ENCODE peak calls at places on chromosomes 11 and 22, in four cellular contexts. R is stomach, U is lower leg skin, L is SK-N-SH. N is an unnamed sample.

GRCh38 chr22:32991353-32992115 is 66.6 kb downstream of the SYN3 start:
- DNase-seq in L (peak), U (peak), R (no peak), N (peak)

GRCh38 chr22:50728523-50728931 is 9.5 kb upstream of the ACR start:
- DNase-seq in U (no peak), L (no peak), R (no peak), N (no peak)

GRCh38 chr11:19187101-19187500 is 14.7 kb downstream of the CSRP3 start:
- DNase-seq in U (no peak), L (no peak), R (no peak), N (peak)

GRCh38 chr22:26648761-26649363 is 8.5 kb upstream of the MIAT start:
- DNase-seq in L (peak), R (no peak), U (no peak), N (no peak)

GRCh38 chr11:27904358-27905055 is 203.4 kb downstream of the KIF18A start:
- DNase-seq in L (no peak), U (no peak), R (no peak), N (peak)

GRCh38 chr11:44648109-44648508 is 78.7 kb upstream of the TSPAN18 start:
- DNase-seq in L (no peak), U (no peak), R (no peak), N (no peak)

GRCh38 chr11:72116019-72116755 is 3.7 kb upstream of the ANAPC15 start:
- DNase-seq in R (no peak), U (no peak), L (no peak), N (no peak)

GRCh38 chr11:48242501-48242900 is 2.4 kb upstream of the OR4X2 start:
- DNase-seq in L (no peak), U (no peak), R (no peak), N (no peak)

GRCh38 chr22:45006873-45007246 is 2.9 kb downstream of the PHF21B start:
- DNase-seq in R (no peak), U (no peak), L (peak), N (no peak)

GRCh38 chr11:82750643-82751139 is 17.0 kb upstream of the FAM181B start:
- DNase-seq in R (no peak), L (peak), U (no peak), N (no peak)

GRCh38 chr22:36136988-36137387 is 23.6 kb downstream of the APOL3 start:
- DNase-seq in R (no peak), L (no peak), U (no peak), N (peak)

GRCh38 chr11:129965248-129965647 is 37.4 kb downstream of the PRDM10 start:
- DNase-seq in U (no peak), L (no peak), R (no peak), N (no peak)

GRCh38 chr11:8928981-8929615 is 3.6 kb downstream of the C11orf16 start:
- DNase-seq in R (no peak), U (no peak), L (no peak), N (no peak)

GRCh38 chr11:86931965-86932332 is 23.2 kb downstream of the FZD4 start:
- DNase-seq in R (no peak), U (no peak), L (no peak), N (peak)

GRCh38 chr11:119752946-119753345 is 23.9 kb upstream of the NECTIN1 start:
- DNase-seq in U (no peak), R (no peak), L (no peak), N (peak)

GRCh38 chr11:68942751-68943271 is 38.0 kb downstream of the MRGPRD start:
- DNase-seq in L (no peak), R (no peak), U (no peak), N (peak)

GRCh38 chr11:134920851-134921608 is 509.0 kb upstream of the B3GAT1 start:
- DNase-seq in R (no peak), U (no peak), L (no peak), N (no peak)

GRCh38 chr11:4697583-4697982 is at the start of gene OR51E2:
- DNase-seq in R (no peak), U (no peak), L (no peak), N (no peak)

GRCh38 chr11:132715041-132715440 is 817.3 kb downstream of the OPCML start:
- DNase-seq in U (no peak), L (no peak), R (no peak), N (no peak)
- H3K4me3 ChIP-seq in U (no peak), L (no peak), R (no peak), N (no peak)

GRCh38 chr11:17933710-17934109 is 79.1 kb downstream of the SERGEF start:
- DNase-seq in R (no peak), U (no peak), L (no peak), N (no peak)

GRCh38 chr11:17930544-17931144 is 82.2 kb downstream of the SERGEF start:
- DNase-seq in L (no peak), U (no peak), R (no peak), N (no peak)

GRCh38 chr11:17931595-17931994 is 81.3 kb downstream of the SERGEF start:
- DNase-seq in R (no peak), U (no peak), L (no peak), N (no peak)

GRCh38 chr11:17934194-17934593 is 78.7 kb downstream of the SERGEF start:
- DNase-seq in L (no peak), U (no peak), R (no peak), N (no peak)

DNA sequence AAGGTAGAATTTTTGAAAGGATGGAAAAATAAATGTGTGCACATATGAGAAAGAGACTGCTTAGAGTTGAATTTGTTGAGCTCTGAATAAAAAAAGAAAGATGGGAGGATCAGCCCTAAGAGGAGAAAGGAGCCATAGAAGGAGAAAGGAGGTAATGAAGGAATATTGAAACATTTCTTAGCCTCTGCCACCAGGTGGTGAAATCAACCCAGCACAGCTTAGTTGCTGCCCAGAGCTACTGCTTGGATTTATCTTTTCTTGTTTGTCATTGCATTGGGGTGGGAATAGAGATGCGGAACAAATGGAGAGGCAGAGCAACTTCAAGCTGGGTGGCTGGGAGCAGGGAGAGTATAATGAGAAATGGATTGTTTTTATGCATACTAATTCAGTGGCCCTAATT is 80.4 kb downstream of the SERGEF start:
- DNase-seq in R (no peak), L (no peak), U (no peak), N (no peak)
- TF ChIP-seq CTCF in R (no peak), L (peak), U (no peak), N (no peak)

DNA sequence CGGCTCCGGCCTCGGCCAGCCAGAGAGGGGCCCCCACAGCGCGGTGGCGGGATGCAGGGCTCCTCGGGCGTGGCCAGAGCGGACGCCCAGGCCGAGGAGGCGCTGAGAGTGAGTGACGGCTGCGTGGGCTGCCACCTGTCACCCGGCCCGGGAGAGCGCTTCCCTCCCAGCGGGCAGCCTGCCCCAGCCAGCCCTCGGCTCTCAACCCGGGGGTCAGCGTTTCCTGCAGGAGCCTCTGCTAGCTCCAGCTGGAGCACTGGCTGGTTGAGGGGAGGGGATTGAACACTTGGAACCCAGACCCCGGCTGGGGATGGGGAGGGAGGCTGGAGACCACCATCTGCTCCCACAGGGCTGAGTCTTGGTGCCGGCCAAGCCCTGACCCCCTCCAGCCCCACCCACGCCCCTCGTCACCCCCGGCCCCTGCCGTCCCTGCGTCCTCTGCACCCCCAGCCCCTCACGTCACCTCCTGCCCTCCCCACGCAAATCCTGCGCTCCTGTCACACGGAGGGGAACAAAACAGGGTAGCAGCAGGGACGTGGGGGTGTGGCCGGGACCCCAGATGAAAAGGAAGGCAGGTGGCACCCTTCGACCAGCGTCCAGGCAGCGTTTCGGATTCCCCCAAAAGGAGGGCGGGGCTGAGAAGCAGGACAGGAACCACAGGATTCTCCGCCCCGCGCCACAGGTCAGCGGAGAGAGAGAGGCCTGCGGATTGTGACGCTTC is 156.9 kb downstream of the BRD1 start:
- DNase-seq in L (peak), R (peak), U (no peak), N (no peak)
- H3K4me3 ChIP-seq in L (no peak), R (peak), U (no peak), N (no peak)

GRCh38 chr11:75400110-75400865 is 970 bp downstream of the RPS3 start:
- DNase-seq in R (no peak), U (no peak), L (no peak), N (peak)

GRCh38 chr11:75402002-75402773 is 2.9 kb downstream of the RPS3 start:
- DNase-seq in L (no peak), R (no peak), U (no peak), N (no peak)

GRCh38 chr11:75398906-75399305 is 412 bp upstream of the RPS3 start:
- DNase-seq in U (no peak), R (no peak), L (no peak), N (no peak)

GRCh38 chr11:75403037-75403436 is 3.7 kb downstream of the RPS3 start:
- DNase-seq in L (no peak), R (no peak), U (no peak), N (no peak)

DNA sequence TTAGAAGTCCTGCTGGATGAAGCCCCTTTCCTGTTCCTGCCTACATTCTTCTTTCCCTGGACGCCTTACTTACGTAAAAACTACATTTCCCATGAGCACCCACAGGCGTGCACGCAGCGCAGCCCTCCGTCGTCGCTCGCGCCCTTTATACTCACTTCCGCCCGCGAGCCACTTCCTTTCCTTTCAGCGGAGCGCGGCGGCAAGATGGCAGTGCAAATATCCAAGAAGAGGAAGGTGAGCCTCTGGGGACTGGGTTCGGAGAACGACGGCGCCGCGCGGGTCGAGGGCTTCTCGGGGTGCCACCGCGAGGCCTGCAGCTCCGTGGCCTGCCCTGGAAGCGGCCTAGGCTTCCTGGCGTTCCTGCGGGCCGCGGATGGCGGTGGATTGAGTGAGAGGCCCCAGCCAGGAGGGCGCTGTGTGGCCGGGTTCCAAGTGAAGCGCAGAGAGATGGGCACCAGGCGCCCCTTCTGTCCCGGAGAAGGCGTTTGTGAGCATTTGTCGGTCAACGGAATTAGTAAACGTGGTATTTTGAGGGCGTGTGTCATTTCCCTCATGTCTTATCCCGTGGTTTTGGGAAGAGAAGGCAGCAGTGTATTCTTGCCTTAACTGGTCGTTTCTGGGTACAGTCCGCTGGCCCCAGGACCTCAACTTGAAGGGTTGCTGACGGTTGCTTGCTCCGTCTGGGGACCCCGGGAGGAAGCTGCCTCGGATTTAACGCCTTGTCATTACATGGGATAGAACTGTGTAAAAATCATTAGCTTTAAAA is at the start of gene RPS3:
- DNase-seq in L (peak), U (peak), R (peak), N (peak)
- TF ChIP-seq CTCF in L (peak), U (no peak), R (no peak), N (no peak)

GRCh38 chr11:127225619-127226018 is 225.0 kb upstream of the KIRREL3 start:
- DNase-seq in L (no peak), U (no peak), R (no peak), N (no peak)

GRCh38 chr11:127223633-127224032 is 223.1 kb upstream of the KIRREL3 start:
- DNase-seq in R (no peak), U (no peak), L (no peak), N (no peak)

GRCh38 chr11:127226376-127226775 is 225.8 kb upstream of the KIRREL3 start:
- DNase-seq in U (no peak), R (no peak), L (no peak), N (no peak)

GRCh38 chr11:127223026-127223425 is 222.5 kb upstream of the KIRREL3 start:
- DNase-seq in U (no peak), R (no peak), L (no peak), N (no peak)

DNA sequence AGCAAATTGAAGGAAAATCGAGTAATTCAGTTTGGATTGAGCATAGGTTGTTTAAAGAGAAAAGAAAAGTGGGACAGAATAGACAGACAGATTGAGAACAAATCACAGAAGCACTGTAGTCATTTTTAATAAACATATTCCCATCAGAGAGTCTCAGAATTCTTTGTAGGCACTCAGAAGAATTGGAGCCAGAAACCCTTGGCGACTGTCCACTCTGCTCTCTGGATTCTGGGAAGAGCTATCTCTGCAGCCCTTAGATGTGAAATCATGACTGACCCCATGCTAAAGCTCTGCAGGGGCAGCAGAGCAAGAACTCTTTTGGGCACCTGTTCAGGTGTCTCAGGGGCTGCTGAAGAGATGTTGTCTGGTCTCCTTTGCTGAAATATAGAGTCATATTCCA is 223.7 kb upstream of the KIRREL3 start:
- DNase-seq in U (no peak), R (no peak), L (no peak), N (no peak)
- H3K4me3 ChIP-seq in U (no peak), R (no peak), L (no peak), N (no peak)

DNA sequence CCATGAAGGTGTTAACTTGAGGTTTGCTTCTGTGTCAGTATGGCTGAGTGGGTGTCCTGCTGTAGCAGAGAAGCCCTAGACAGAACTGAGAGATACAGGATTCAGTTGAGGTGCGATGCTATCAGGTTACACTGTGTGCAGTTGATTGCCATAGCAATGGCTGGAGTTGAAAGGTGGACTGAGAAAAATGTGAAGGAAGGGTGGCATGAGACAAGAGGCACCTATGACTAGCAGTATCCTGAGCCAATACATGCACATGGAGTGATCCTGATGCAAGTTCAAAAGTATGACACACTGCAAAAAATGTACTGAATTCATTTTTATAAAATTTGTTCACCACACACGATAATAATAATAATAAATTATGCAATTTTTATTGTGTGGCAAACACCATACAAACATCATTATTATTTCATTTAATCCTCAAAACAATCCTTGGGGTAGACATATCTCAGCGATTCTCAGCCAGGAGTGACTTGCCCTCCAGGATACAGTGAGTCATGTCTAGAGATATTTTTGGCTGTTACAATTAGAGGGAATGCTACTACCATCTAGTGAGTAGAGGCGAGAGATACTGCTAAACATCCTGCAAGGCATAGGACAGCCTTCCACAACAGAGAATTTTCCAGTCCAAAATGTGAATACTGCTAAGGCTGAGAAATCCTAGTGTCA is 3.9 kb upstream of the PIWIL4 start:
- DNase-seq in R (no peak), L (no peak), U (no peak), N (peak)
- TF ChIP-seq CTCF in R (no peak), L (peak), U (no peak), N (peak)

GRCh38 chr11:114115406-114116054 is 56.0 kb downstream of the ZBTB16 start:
- DNase-seq in L (no peak), U (no peak), R (no peak), N (no peak)
- H3K4me3 ChIP-seq in L (no peak), U (no peak), R (no peak), N (no peak)

DNA sequence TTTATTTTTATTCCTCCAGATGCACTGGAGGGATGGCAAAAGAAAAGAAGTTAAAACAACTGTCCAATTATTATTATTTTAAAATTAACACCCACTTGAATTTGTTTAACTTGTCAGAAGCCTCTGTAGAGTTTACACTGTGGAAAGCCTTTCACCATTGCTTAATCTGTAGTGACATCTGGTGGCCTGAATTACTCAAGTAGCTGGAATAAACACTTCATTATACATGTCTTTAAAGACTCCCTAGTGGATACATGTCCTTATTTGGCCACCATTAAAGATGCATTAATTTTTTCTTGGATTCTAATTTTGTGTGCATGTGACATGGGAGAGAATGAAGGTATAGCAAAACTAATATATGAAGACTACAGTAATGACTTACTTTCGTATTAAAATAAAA is 1496.5 kb downstream of the FAM181B start:
- DNase-seq in U (no peak), R (no peak), L (peak), N (peak)
- TF ChIP-seq CTCF in U (no peak), R (no peak), L (peak), N (no peak)

GRCh38 chr22:40679249-40679963 is at the start of gene MCHR1:
- DNase-seq in L (peak), R (no peak), U (no peak), N (no peak)
- H3K4me3 ChIP-seq in L (no peak), R (peak), U (no peak), N (peak)